ENCODE peak calls at places on chromosomes 1 and 21, in six cellular contexts. One of them, this sample, is unnamed.

GRCh38 chr1:118101445-118101844 is 83.6 kb downstream of the SPAG17 start:
- DNase-seq in fibroblast of lung: peak
- DNase-seq in activated CD8-positive, alpha-beta memory T cell treated with anti-CD3 and anti-CD28 coated beads, Interleukin-2, amount 10 ng/mL, durations not matched to agents 7 days and 5 days: no peak
- DNase-seq in spleen: no peak
- DNase-seq in activated naive CD4-positive, alpha-beta T cell: no peak
- DNase-seq in effector CD4-positive, alpha-beta T cell: no peak
- DNase-seq in this sample: no peak

GRCh38 chr1:225735252-225736149 is 42.1 kb upstream of the SRP9 start:
- DNase-seq in spleen: no peak
- DNase-seq in activated naive CD4-positive, alpha-beta T cell: no peak
- DNase-seq in effector CD4-positive, alpha-beta T cell: no peak
- DNase-seq in activated CD8-positive, alpha-beta memory T cell treated with anti-CD3 and anti-CD28 coated beads, Interleukin-2, amount 10 ng/mL, durations not matched to agents 7 days and 5 days: no peak
- DNase-seq in fibroblast of lung: peak
- DNase-seq in this sample: peak

GRCh38 chr1:8363186-8363585 is 45.3 kb downstream of the SLC45A1 start:
- DNase-seq in spleen: no peak
- DNase-seq in activated CD8-positive, alpha-beta memory T cell treated with anti-CD3 and anti-CD28 coated beads, Interleukin-2, amount 10 ng/mL, durations not matched to agents 7 days and 5 days: no peak
- DNase-seq in effector CD4-positive, alpha-beta T cell: no peak
- DNase-seq in fibroblast of lung: no peak
- DNase-seq in activated naive CD4-positive, alpha-beta T cell: no peak
- DNase-seq in this sample: no peak

GRCh38 chr1:93672069-93672468 is 9.6 kb downstream of the BCAR3 start:
- DNase-seq in fibroblast of lung: peak
- DNase-seq in effector CD4-positive, alpha-beta T cell: no peak
- DNase-seq in spleen: no peak
- DNase-seq in activated CD8-positive, alpha-beta memory T cell treated with anti-CD3 and anti-CD28 coated beads, Interleukin-2, amount 10 ng/mL, durations not matched to agents 7 days and 5 days: no peak
- DNase-seq in activated naive CD4-positive, alpha-beta T cell: no peak
- DNase-seq in this sample: peak

GRCh38 chr1:34982820-34983376 is 2.2 kb downstream of the TMEM35B start:
- DNase-seq in activated naive CD4-positive, alpha-beta T cell: no peak
- DNase-seq in activated CD8-positive, alpha-beta memory T cell treated with anti-CD3 and anti-CD28 coated beads, Interleukin-2, amount 10 ng/mL, durations not matched to agents 7 days and 5 days: no peak
- DNase-seq in spleen: no peak
- DNase-seq in effector CD4-positive, alpha-beta T cell: no peak
- DNase-seq in fibroblast of lung: no peak
- DNase-seq in this sample: no peak

GRCh38 chr1:52365091-52365745 is 787 bp downstream of the CC2D1B start:
- DNase-seq in spleen: peak
- DNase-seq in activated CD8-positive, alpha-beta memory T cell treated with anti-CD3 and anti-CD28 coated beads, Interleukin-2, amount 10 ng/mL, durations not matched to agents 7 days and 5 days: peak
- DNase-seq in activated naive CD4-positive, alpha-beta T cell: no peak
- DNase-seq in fibroblast of lung: peak
- DNase-seq in effector CD4-positive, alpha-beta T cell: no peak
- DNase-seq in this sample: peak

GRCh38 chr1:165925498-165926079 is 98.2 kb downstream of the UCK2 start:
- DNase-seq in effector CD4-positive, alpha-beta T cell: no peak
- DNase-seq in spleen: no peak
- DNase-seq in activated naive CD4-positive, alpha-beta T cell: no peak
- DNase-seq in activated CD8-positive, alpha-beta memory T cell treated with anti-CD3 and anti-CD28 coated beads, Interleukin-2, amount 10 ng/mL, durations not matched to agents 7 days and 5 days: no peak
- DNase-seq in fibroblast of lung: no peak
- DNase-seq in this sample: no peak

GRCh38 chr21:35226302-35226701 is 177.2 kb upstream of the RUNX1 start:
- DNase-seq in activated CD8-positive, alpha-beta memory T cell treated with anti-CD3 and anti-CD28 coated beads, Interleukin-2, amount 10 ng/mL, durations not matched to agents 7 days and 5 days: no peak
- DNase-seq in fibroblast of lung: peak
- DNase-seq in activated naive CD4-positive, alpha-beta T cell: no peak
- DNase-seq in effector CD4-positive, alpha-beta T cell: no peak
- DNase-seq in spleen: no peak
- DNase-seq in this sample: no peak

GRCh38 chr1:162541619-162542141 is 19.8 kb upstream of the UAP1 start:
- DNase-seq in activated naive CD4-positive, alpha-beta T cell: no peak
- DNase-seq in activated CD8-positive, alpha-beta memory T cell treated with anti-CD3 and anti-CD28 coated beads, Interleukin-2, amount 10 ng/mL, durations not matched to agents 7 days and 5 days: no peak
- DNase-seq in spleen: no peak
- DNase-seq in fibroblast of lung: peak
- DNase-seq in effector CD4-positive, alpha-beta T cell: no peak
- DNase-seq in this sample: peak

GRCh38 chr1:48040122-48040521 is 42.9 kb upstream of the TRABD2B start:
- DNase-seq in spleen: no peak
- DNase-seq in activated naive CD4-positive, alpha-beta T cell: no peak
- DNase-seq in activated CD8-positive, alpha-beta memory T cell treated with anti-CD3 and anti-CD28 coated beads, Interleukin-2, amount 10 ng/mL, durations not matched to agents 7 days and 5 days: no peak
- DNase-seq in fibroblast of lung: no peak
- DNase-seq in effector CD4-positive, alpha-beta T cell: no peak
- DNase-seq in this sample: no peak

This sample was measured in left ventricle myocardium inferior.